ENCODE peak calls at places on chromosomes 2 and 18, in six cellular contexts. C is H1, O is H9, Y is mesendoderm, S is neuronal stem cell, H is IMR-90. P is an unnamed sample.

GRCh38 chr2:121911036-121911435 is 155.6 kb downstream of the TSN start:
- DNase-seq in C (no peak), O (no peak), Y (no peak), S (peak; percentile 55), H (no peak), P (no peak)

GRCh38 chr18:23934252-23934651 is 80.3 kb upstream of the TTC39C start:
- DNase-seq in C (no peak), O (no peak), Y (no peak), S (no peak), H (no peak), P (no peak)

GRCh38 chr2:215917953-215918620 is 95.3 kb downstream of the MREG start:
- DNase-seq in C (no peak), O (no peak), Y (peak; percentile 62), S (no peak), H (peak; percentile 65), P (peak; percentile 74)

GRCh38 chr18:56565596-56566355 is 72.6 kb downstream of the TXNL1 start:
- DNase-seq in C (no peak), O (no peak), Y (peak; percentile 4), S (no peak), H (peak; percentile 92), P (peak; percentile 35)

GRCh38 chr2:113769555-113769954 is 13.1 kb upstream of the SLC35F5 start:
- DNase-seq in C (no peak), O (no peak), Y (no peak), S (no peak), H (no peak), P (no peak)

GRCh38 chr2:234459401-234460009 is 37.4 kb downstream of the ARL4C start:
- DNase-seq in C (no peak), O (no peak), Y (no peak), S (no peak), H (no peak), P (no peak)

GRCh38 chr18:50042611-50043010 is 152.3 kb downstream of the MYO5B start:
- DNase-seq in C (no peak), O (peak; percentile 34), Y (peak; percentile 48), S (no peak), H (no peak), P (no peak)

GRCh38 chr18:3074094-3074493 is 61.1 kb upstream of the LPIN2 start:
- DNase-seq in C (no peak), O (no peak), Y (no peak), S (no peak), H (no peak), P (no peak)

GRCh38 chr2:46497726-46498125 is 18.4 kb downstream of the TMEM247 start:
- DNase-seq in C (no peak), O (no peak), Y (no peak), S (no peak), H (no peak), P (no peak)

GRCh38 chr2:174615951-174616436 is 18.4 kb upstream of the WIPF1 start:
- DNase-seq in C (no peak), O (no peak), Y (no peak), S (no peak), H (peak; percentile 74), P (no peak)

GRCh38 chr2:215395687-215396460 is 40.0 kb downstream of the FN1 start:
- DNase-seq in C (no peak), O (no peak), Y (no peak), S (no peak), H (no peak), P (no peak)

GRCh38 chr2:47520825-47521665 is 118.1 kb downstream of the MSH2 start:
- DNase-seq in C (no peak), O (peak; percentile 64), Y (no peak), S (no peak), H (peak; percentile 61), P (no peak)

GRCh38 chr2:207772081-207772843 is 2.6 kb upstream of the FZD5 start:
- DNase-seq in C (no peak), O (peak; percentile 77), Y (peak; percentile 84), S (no peak), H (no peak), P (peak; percentile 62)

GRCh38 chr2:88613921-88614320 is 13.3 kb downstream of the EIF2AK3 start:
- DNase-seq in C (no peak), O (no peak), Y (no peak), S (no peak), H (no peak), P (peak; percentile 11)

GRCh38 chr18:24817150-24818068 is 357.0 kb downstream of the HRH4 start:
- DNase-seq in C (no peak), O (peak; percentile 46), Y (no peak), S (no peak), H (no peak), P (no peak)

GRCh38 chr2:156021326-156022040 is 311.0 kb downstream of the NR4A2 start:
- DNase-seq in C (no peak), O (no peak), Y (peak; percentile 88), S (no peak), H (no peak), P (no peak)

GRCh38 chr2:73266061-73266891 is 18.0 kb downstream of the FBXO41 start:
- DNase-seq in C (no peak), O (no peak), Y (no peak), S (no peak), H (peak; percentile 65), P (no peak)

GRCh38 chr2:73268368-73268830 is 15.9 kb downstream of the FBXO41 start:
- DNase-seq in C (no peak), O (no peak), Y (no peak), S (no peak), H (no peak), P (no peak)

GRCh38 chr2:73268831-73269685 is 15.2 kb downstream of the FBXO41 start:
- DNase-seq in C (peak; percentile 51), O (peak; percentile 88), Y (peak; percentile 82), S (no peak), H (peak; percentile 11), P (no peak)

GRCh38 chr2:73265298-73266060 is 18.8 kb downstream of the FBXO41 start:
- DNase-seq in C (no peak), O (no peak), Y (no peak), S (no peak), H (no peak), P (no peak)

DNA sequence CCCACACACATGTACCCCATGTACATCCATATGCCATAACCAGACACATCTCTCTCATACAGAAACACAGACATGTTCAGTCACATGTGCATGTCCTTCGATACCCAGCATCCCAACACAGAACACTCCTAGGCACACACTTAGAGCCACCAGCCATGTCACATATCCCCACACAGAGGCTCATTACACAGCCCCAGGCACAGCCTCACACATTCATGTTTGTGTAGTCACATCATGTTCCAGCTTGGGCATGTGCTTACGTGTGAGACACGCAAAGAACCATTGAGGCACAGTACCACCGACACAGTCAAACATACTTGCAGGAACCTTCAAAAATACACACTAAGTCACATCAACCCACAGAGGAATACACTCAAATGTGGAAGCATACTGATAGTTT is 17.3 kb downstream of the FBXO41 start:
- DNase-seq in C (no peak), O (no peak), Y (no peak), S (no peak), H (no peak), P (no peak)
- H3K18ac ChIP-seq in C (no peak overlapping the region), O (no peak overlapping the region), Y (no peak overlapping the region), S (no peak overlapping the region), H (no peak overlapping the region), P (no peak overlapping the region)

GRCh38 chr2:55838653-55839052 is 84.9 kb downstream of the EFEMP1 start:
- DNase-seq in C (no peak), O (no peak), Y (no peak), S (no peak), H (no peak), P (no peak)
- H3K4me1 ChIP-seq in C (peaks cover 9% of the 10 kb centered on the region), O (peaks cover 11% of the 10 kb centered on the region), Y (no peaks in the 10 kb centered on the region), S (peaks cover 10% of the 10 kb centered on the region), H (peaks cover 19% of the 10 kb centered on the region), P (no peaks in the 10 kb centered on the region)

GRCh38 chr2:138949517-138949916 is 169.3 kb upstream of the NXPH2 start:
- DNase-seq in C (no peak), O (no peak), Y (peak; percentile 87), S (no peak), H (no peak), P (no peak)

GRCh38 chr2:138942466-138942865 is 162.3 kb upstream of the NXPH2 start:
- DNase-seq in C (no peak), O (peak; percentile 39), Y (peak; percentile 43), S (no peak), H (no peak), P (no peak)

GRCh38 chr2:138948070-138948539 is 167.9 kb upstream of the NXPH2 start:
- DNase-seq in C (no peak), O (no peak), Y (peak; percentile 70), S (no peak), H (peak; percentile 33), P (peak; percentile 97)
- H3K18ac ChIP-seq in C (no peak overlapping the region), O (no peak overlapping the region), Y (no peak overlapping the region), S (no peak overlapping the region), H (no peak overlapping the region), P (no peak overlapping the region)

GRCh38 chr2:11256166-11256565 is 88.3 kb downstream of the ROCK2 start:
- DNase-seq in C (no peak), O (no peak), Y (peak; percentile 13), S (no peak), H (no peak), P (no peak)
- H3K4me1 ChIP-seq in C (no peaks in the 10 kb centered on the region), O (no peaks in the 10 kb centered on the region), Y (peaks cover 1% of the 10 kb centered on the region), S (no peaks in the 10 kb centered on the region), H (peaks cover 5% of the 10 kb centered on the region), P (peaks cover 2% of the 10 kb centered on the region)

GRCh38 chr2:96927420-96928171 is 57.7 kb upstream of the SEMA4C start:
- DNase-seq in C (no peak), O (no peak), Y (no peak), S (no peak), H (no peak), P (no peak)
- H3K18ac ChIP-seq in C (no peak overlapping the region), O (no peak overlapping the region), Y (no peak overlapping the region), S (peak overlapping the region; percentile 77), H (no peak overlapping the region), P (no peak overlapping the region)

GRCh38 chr2:65382323-65382722 is 50.1 kb downstream of the SPRED2 start:
- DNase-seq in C (no peak), O (no peak), Y (no peak), S (no peak), H (no peak), P (peak; percentile 30)
- H3K4me1 ChIP-seq in C (no peaks in the 10 kb centered on the region), O (peaks cover 6% of the 10 kb centered on the region), Y (peaks cover 6% of the 10 kb centered on the region), S (peaks cover 17% of the 10 kb centered on the region), H (peaks cover 32% of the 10 kb centered on the region), P (peaks cover 40% of the 10 kb centered on the region)

DNA sequence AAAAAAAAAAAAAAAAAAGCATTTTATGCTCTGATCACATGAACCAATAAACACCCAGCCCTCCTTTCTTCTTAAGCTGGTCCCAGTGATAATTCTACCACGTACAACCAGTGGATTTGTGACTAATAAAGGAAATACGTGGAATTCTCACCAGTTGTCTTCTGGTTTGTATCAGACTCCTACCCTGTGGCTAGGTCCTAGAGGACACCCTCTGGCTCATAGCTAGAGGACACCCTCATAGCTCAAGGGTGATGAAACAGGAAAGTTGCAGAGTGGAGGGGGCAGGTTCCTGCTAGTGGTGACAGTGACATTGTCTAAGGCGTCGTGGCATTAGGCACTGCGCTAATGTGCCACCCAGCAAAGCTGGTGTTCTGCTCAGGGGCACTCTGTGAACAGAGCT is 167.8 kb downstream of the BCL11A start:
- DNase-seq in C (no peak), O (no peak), Y (no peak), S (no peak), H (no peak), P (peak; percentile 69)
- H3K18ac ChIP-seq in C (peak overlapping the region; percentile 38), O (no peak overlapping the region), Y (no peak overlapping the region), S (no peak overlapping the region), H (no peak overlapping the region), P (no peak overlapping the region)

DNA sequence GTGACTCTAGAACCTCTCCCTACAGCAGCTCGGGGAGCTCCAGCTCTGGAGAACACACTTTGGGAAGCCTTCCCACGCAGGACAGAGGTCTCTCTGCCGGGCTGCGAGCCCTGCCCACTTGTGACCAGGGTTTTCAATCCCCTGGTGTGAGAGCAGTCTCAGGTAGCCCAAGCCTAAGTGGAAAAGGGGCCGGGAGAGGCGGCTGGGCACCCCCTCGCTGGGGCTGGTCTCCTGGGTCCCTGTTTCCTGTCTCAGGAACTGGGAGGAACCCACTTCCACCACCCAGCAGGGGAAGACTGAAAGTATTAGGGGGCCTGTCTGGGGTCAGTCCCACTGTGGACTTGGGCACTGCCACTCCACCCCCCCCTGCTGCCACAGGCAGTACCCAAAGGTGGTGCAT is 69.9 kb downstream of the RRM2 start:
- DNase-seq in C (no peak), O (no peak), Y (no peak), S (no peak), H (no peak), P (no peak)
- H3K4me1 ChIP-seq in C (no peaks in the 10 kb centered on the region), O (no peaks in the 10 kb centered on the region), Y (no peaks in the 10 kb centered on the region), S (no peaks in the 10 kb centered on the region), H (peaks cover 14% of the 10 kb centered on the region), P (peaks cover 8% of the 10 kb centered on the region)